ENCODE peak calls at places on chromosomes 16 and 17, in five cellular contexts. X is G401, Q is lower lobe of right lung, H is amygdala, E is caudate nucleus. M is an unnamed sample.

GRCh38 chr17:78995761-78996451 is 13.7 kb downstream of the CANT1 start:
- DNase-seq in Q (peak), E (no peak), X (peak), H (no peak), M (no peak)

GRCh38 chr17:47099987-47100711 is 88.9 kb downstream of the CDC27 start:
- DNase-seq in E (peak), Q (peak), X (peak), H (peak), M (peak)

GRCh38 chr16:87119748-87120147 is 197.4 kb downstream of the C16orf95 start:
- DNase-seq in H (no peak), Q (no peak), E (no peak), X (no peak), M (no peak)

GRCh38 chr17:42431758-42432161 is 8.7 kb upstream of the CAVIN1 start:
- DNase-seq in E (no peak), Q (no peak), H (no peak), X (no peak), M (no peak)

GRCh38 chr17:10046259-10046658 is 141.2 kb upstream of the RCVRN start:
- DNase-seq in H (no peak), Q (no peak), E (no peak), X (no peak), M (no peak)

GRCh38 chr17:60127068-60128064 is 22.4 kb upstream of the CA4 start:
- DNase-seq in X (no peak), E (no peak), Q (no peak), H (no peak), M (no peak)

GRCh38 chr16:79089735-79090284 is 510.7 kb downstream of the MAF start:
- DNase-seq in E (no peak), Q (no peak), X (no peak), H (no peak), M (no peak)

GRCh38 chr17:50108556-50108955 is 13.4 kb downstream of the PDK2 start:
- DNase-seq in Q (no peak), X (peak), E (peak), H (no peak), M (no peak)